ENCODE peak calls at places on chromosomes 6 and 20, in nine cellular contexts. One of them, this sample, is unnamed. For H3K4me1, the result is how much of the 10 kb centered on the place peaks cover.

GRCh38 chr6:21180155-21180554 is 413.4 kb upstream of the SOX4 start:
- DNase-seq in A549: no peak
- DNase-seq in GM23248: no peak
- DNase-seq in body of pancreas: no peak
- DNase-seq in astrocyte: no peak
- DNase-seq in NT2/D1: no peak
- DNase-seq in hepatocyte: no peak
- DNase-seq in HCT116: no peak
- DNase-seq in heart right ventricle: no peak
- DNase-seq in this sample: no peak

GRCh38 chr20:59565768-59566461 is 38.4 kb upstream of the PHACTR3 start:
- DNase-seq in A549: no peak
- DNase-seq in GM23248: no peak
- DNase-seq in body of pancreas: no peak
- DNase-seq in astrocyte: no peak
- DNase-seq in NT2/D1: no peak
- DNase-seq in hepatocyte: no peak
- DNase-seq in HCT116: no peak
- DNase-seq in heart right ventricle: no peak
- DNase-seq in this sample: peak

GRCh38 chr20:35151739-35152138 is 4.6 kb upstream of the EDEM2 start:
- DNase-seq in A549: no peak
- DNase-seq in GM23248: peak
- DNase-seq in body of pancreas: no peak
- DNase-seq in astrocyte: no peak
- DNase-seq in NT2/D1: no peak
- DNase-seq in hepatocyte: no peak
- DNase-seq in HCT116: no peak
- DNase-seq in heart right ventricle: peak
- DNase-seq in this sample: no peak

GRCh38 chr6:20252311-20252710 is 40.0 kb upstream of the MBOAT1 start:
- DNase-seq in A549: no peak
- DNase-seq in GM23248: no peak
- DNase-seq in body of pancreas: no peak
- DNase-seq in astrocyte: no peak
- DNase-seq in NT2/D1: no peak
- DNase-seq in hepatocyte: no peak
- DNase-seq in HCT116: no peak
- DNase-seq in heart right ventricle: no peak
- DNase-seq in this sample: no peak

GRCh38 chr6:154872605-154873004 is 122.5 kb upstream of the TIAM2 start:
- DNase-seq in A549: no peak
- DNase-seq in GM23248: no peak
- DNase-seq in body of pancreas: no peak
- DNase-seq in astrocyte: no peak
- DNase-seq in NT2/D1: no peak
- DNase-seq in hepatocyte: no peak
- DNase-seq in HCT116: no peak
- DNase-seq in heart right ventricle: no peak
- DNase-seq in this sample: no peak

GRCh38 chr6:21593927-21594421 is 423 bp downstream of the SOX4 start:
- DNase-seq in A549: no peak
- DNase-seq in GM23248: peak
- DNase-seq in body of pancreas: peak
- DNase-seq in astrocyte: peak
- DNase-seq in NT2/D1: no peak
- DNase-seq in hepatocyte: peak
- DNase-seq in HCT116: no peak
- DNase-seq in heart right ventricle: peak
- DNase-seq in this sample: no peak

GRCh38 chr20:32990426-32990825 is 13.8 kb downstream of the SUN5 start:
- DNase-seq in A549: no peak
- DNase-seq in GM23248: no peak
- DNase-seq in body of pancreas: no peak
- DNase-seq in astrocyte: no peak
- DNase-seq in NT2/D1: no peak
- DNase-seq in hepatocyte: no peak
- DNase-seq in HCT116: no peak
- DNase-seq in heart right ventricle: no peak
- DNase-seq in this sample: no peak

GRCh38 chr6:145475794-145476396 is 259.4 kb downstream of the EPM2A start:
- DNase-seq in A549: no peak
- DNase-seq in GM23248: no peak
- DNase-seq in body of pancreas: no peak
- DNase-seq in astrocyte: no peak
- DNase-seq in NT2/D1: no peak
- DNase-seq in hepatocyte: no peak
- DNase-seq in HCT116: no peak
- DNase-seq in heart right ventricle: no peak
- DNase-seq in this sample: no peak

GRCh38 chr20:24775966-24776365 is 173.1 kb upstream of the CST7 start:
- DNase-seq in A549: no peak
- DNase-seq in GM23248: no peak
- DNase-seq in body of pancreas: no peak
- DNase-seq in astrocyte: no peak
- DNase-seq in NT2/D1: no peak
- DNase-seq in hepatocyte: no peak
- DNase-seq in HCT116: no peak
- DNase-seq in heart right ventricle: no peak
- DNase-seq in this sample: no peak

GRCh38 chr6:42704251-42704936 is 18.0 kb downstream of the PRPH2 start:
- DNase-seq in A549: no peak
- DNase-seq in GM23248: no peak
- DNase-seq in body of pancreas: peak
- DNase-seq in astrocyte: no peak
- DNase-seq in NT2/D1: no peak
- DNase-seq in hepatocyte: no peak
- DNase-seq in HCT116: no peak
- DNase-seq in heart right ventricle: peak
- DNase-seq in this sample: no peak

GRCh38 chr6:81166770-81167169 is 585.7 kb downstream of the TENT5A start:
- DNase-seq in A549: no peak
- DNase-seq in GM23248: peak
- DNase-seq in body of pancreas: no peak
- DNase-seq in astrocyte: peak
- DNase-seq in NT2/D1: no peak
- DNase-seq in hepatocyte: no peak
- DNase-seq in HCT116: no peak
- DNase-seq in heart right ventricle: no peak
- DNase-seq in this sample: no peak

GRCh38 chr20:5413394-5413793 is 96.6 kb upstream of the PROKR2 start:
- DNase-seq in A549: no peak
- DNase-seq in GM23248: no peak
- DNase-seq in body of pancreas: no peak
- DNase-seq in astrocyte: no peak
- DNase-seq in NT2/D1: no peak
- DNase-seq in hepatocyte: no peak
- DNase-seq in HCT116: no peak
- DNase-seq in heart right ventricle: no peak
- DNase-seq in this sample: no peak

GRCh38 chr6:148831064-148831463 is 84.2 kb downstream of the UST start:
- DNase-seq in A549: no peak
- DNase-seq in GM23248: peak
- DNase-seq in body of pancreas: no peak
- DNase-seq in astrocyte: no peak
- DNase-seq in NT2/D1: no peak
- DNase-seq in hepatocyte: no peak
- DNase-seq in HCT116: no peak
- DNase-seq in heart right ventricle: no peak
- DNase-seq in this sample: no peak

GRCh38 chr6:128507337-128508310 is 12.8 kb downstream of the PTPRK start:
- DNase-seq in A549: peak
- DNase-seq in GM23248: peak
- DNase-seq in body of pancreas: peak
- DNase-seq in astrocyte: peak
- DNase-seq in NT2/D1: no peak
- DNase-seq in hepatocyte: peak
- DNase-seq in HCT116: no peak
- DNase-seq in heart right ventricle: no peak
- DNase-seq in this sample: no peak
- H3K4me1 ChIP-seq in A549: half or more
- H3K4me1 ChIP-seq in GM23248: half or more
- H3K4me1 ChIP-seq in body of pancreas: half or more
- H3K4me1 ChIP-seq in astrocyte: under half
- H3K4me1 ChIP-seq in NT2/D1: under half
- H3K4me1 ChIP-seq in hepatocyte: under half
- H3K4me1 ChIP-seq in HCT116: under half
- H3K4me1 ChIP-seq in heart right ventricle: under half
- H3K4me1 ChIP-seq in this sample: half or more

DNA sequence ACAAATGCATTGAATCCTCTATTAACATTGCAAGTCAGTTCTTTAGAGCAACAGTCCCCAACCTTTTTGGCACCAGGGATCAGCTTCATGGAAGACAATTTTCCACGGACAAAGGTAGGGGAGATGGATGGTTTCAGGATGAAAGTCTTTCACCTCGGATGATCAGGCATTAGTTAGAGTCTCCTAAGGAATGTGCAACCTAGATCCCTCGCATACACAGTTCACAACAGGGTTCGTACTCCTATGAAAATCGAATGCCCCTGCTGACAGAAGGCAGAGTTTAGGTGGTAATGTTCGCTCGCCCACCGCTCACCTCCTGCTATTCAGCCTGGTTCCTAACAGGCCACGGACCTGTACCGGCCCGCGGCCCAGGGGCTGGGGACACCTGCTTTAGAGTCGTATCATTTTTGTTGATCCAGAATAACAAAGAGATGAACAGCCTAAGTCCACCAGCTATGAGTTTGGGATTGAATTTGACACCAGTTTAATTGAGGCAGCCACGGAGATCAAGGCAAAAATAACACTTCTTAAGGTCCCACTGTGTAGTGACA is 108.3 kb downstream of the TSHZ2 start:
- DNase-seq in A549: no peak
- DNase-seq in GM23248: no peak
- DNase-seq in body of pancreas: no peak
- DNase-seq in astrocyte: no peak
- DNase-seq in NT2/D1: no peak
- DNase-seq in hepatocyte: no peak
- DNase-seq in HCT116: no peak
- DNase-seq in heart right ventricle: no peak
- DNase-seq in this sample: no peak
- H3K4me1 ChIP-seq in A549: under half
- H3K4me1 ChIP-seq in GM23248: under half
- H3K4me1 ChIP-seq in body of pancreas: under half
- H3K4me1 ChIP-seq in astrocyte: under half
- H3K4me1 ChIP-seq in NT2/D1: under half
- H3K4me1 ChIP-seq in hepatocyte: under half
- H3K4me1 ChIP-seq in HCT116: under half
- H3K4me1 ChIP-seq in heart right ventricle: under half
- H3K4me1 ChIP-seq in this sample: under half

GRCh38 chr20:48665785-48666184 is 162.0 kb downstream of the PREX1 start:
- DNase-seq in A549: no peak
- DNase-seq in GM23248: no peak
- DNase-seq in body of pancreas: no peak
- DNase-seq in astrocyte: no peak
- DNase-seq in NT2/D1: no peak
- DNase-seq in hepatocyte: no peak
- DNase-seq in HCT116: no peak
- DNase-seq in heart right ventricle: no peak
- DNase-seq in this sample: no peak
- H3K4me1 ChIP-seq in A549: under half
- H3K4me1 ChIP-seq in GM23248: under half
- H3K4me1 ChIP-seq in body of pancreas: under half
- H3K4me1 ChIP-seq in astrocyte: under half
- H3K4me1 ChIP-seq in NT2/D1: under half
- H3K4me1 ChIP-seq in hepatocyte: under half
- H3K4me1 ChIP-seq in HCT116: under half
- H3K4me1 ChIP-seq in heart right ventricle: under half
- H3K4me1 ChIP-seq in this sample: under half

GRCh38 chr20:63540417-63541186 is 3.4 kb upstream of the PTK6 start:
- DNase-seq in A549: no peak
- DNase-seq in GM23248: peak
- DNase-seq in body of pancreas: no peak
- DNase-seq in astrocyte: no peak
- DNase-seq in NT2/D1: no peak
- DNase-seq in hepatocyte: no peak
- DNase-seq in HCT116: no peak
- DNase-seq in heart right ventricle: no peak
- DNase-seq in this sample: no peak

GRCh38 chr20:63542696-63543095 is 4.9 kb downstream of the SRMS start:
- DNase-seq in A549: no peak
- DNase-seq in GM23248: no peak
- DNase-seq in body of pancreas: no peak
- DNase-seq in astrocyte: no peak
- DNase-seq in NT2/D1: no peak
- DNase-seq in hepatocyte: no peak
- DNase-seq in HCT116: no peak
- DNase-seq in heart right ventricle: no peak
- DNase-seq in this sample: no peak

GRCh38 chr20:63542031-63542559 is 4.9 kb upstream of the PTK6 start:
- DNase-seq in A549: no peak
- DNase-seq in GM23248: no peak
- DNase-seq in body of pancreas: peak
- DNase-seq in astrocyte: no peak
- DNase-seq in NT2/D1: no peak
- DNase-seq in hepatocyte: no peak
- DNase-seq in HCT116: no peak
- DNase-seq in heart right ventricle: no peak
- DNase-seq in this sample: no peak

GRCh38 chr20:63539441-63540370 is 2.5 kb upstream of the PTK6 start:
- DNase-seq in A549: no peak
- DNase-seq in GM23248: no peak
- DNase-seq in body of pancreas: no peak
- DNase-seq in astrocyte: no peak
- DNase-seq in NT2/D1: no peak
- DNase-seq in hepatocyte: no peak
- DNase-seq in HCT116: no peak
- DNase-seq in heart right ventricle: no peak
- DNase-seq in this sample: no peak

GRCh38 chr20:63541371-63541770 is 4.2 kb upstream of the PTK6 start:
- DNase-seq in A549: no peak
- DNase-seq in GM23248: no peak
- DNase-seq in body of pancreas: no peak
- DNase-seq in astrocyte: no peak
- DNase-seq in NT2/D1: no peak
- DNase-seq in hepatocyte: no peak
- DNase-seq in HCT116: no peak
- DNase-seq in heart right ventricle: no peak
- DNase-seq in this sample: no peak
- H3K4me1 ChIP-seq in A549: under half
- H3K4me1 ChIP-seq in GM23248: under half
- H3K4me1 ChIP-seq in body of pancreas: under half
- H3K4me1 ChIP-seq in astrocyte: under half
- H3K4me1 ChIP-seq in NT2/D1: under half
- H3K4me1 ChIP-seq in hepatocyte: under half
- H3K4me1 ChIP-seq in HCT116: half or more
- H3K4me1 ChIP-seq in heart right ventricle: under half
- H3K4me1 ChIP-seq in this sample: under half

GRCh38 chr6:106634565-106634964 is 5.2 kb downstream of the QRSL1 start:
- DNase-seq in A549: no peak
- DNase-seq in GM23248: no peak
- DNase-seq in body of pancreas: no peak
- DNase-seq in astrocyte: no peak
- DNase-seq in NT2/D1: no peak
- DNase-seq in hepatocyte: no peak
- DNase-seq in HCT116: no peak
- DNase-seq in heart right ventricle: no peak
- DNase-seq in this sample: no peak
- H3K4me1 ChIP-seq in A549: under half
- H3K4me1 ChIP-seq in GM23248: under half
- H3K4me1 ChIP-seq in body of pancreas: under half
- H3K4me1 ChIP-seq in astrocyte: under half
- H3K4me1 ChIP-seq in NT2/D1: under half
- H3K4me1 ChIP-seq in hepatocyte: under half
- H3K4me1 ChIP-seq in HCT116: under half
- H3K4me1 ChIP-seq in heart right ventricle: under half
- H3K4me1 ChIP-seq in this sample: under half